ENCODE peak calls at places on chromosomes 16 and 17, in six cellular contexts. P is activated T-helper 1 cell treated with anti-CD3 and anti-CD28 coated beads, Interleukin-12 subunit alpha, Interleukin-12 subunit beta, Interleukin-2, Interleukin-4 antibody, amounts not matched to agents 30 ng/mL and 10 ng/mL and 1 ng/mL, durations not matched to agents 14 hours and 24 hours and 36 hours; V is left cardiac atrium; X is Ammon's horn; Y is EL; S is stimulated activated CD4-positive, alpha-beta T cell treated with anti-CD3 and anti-CD28 coated beads, Interleukin-15, amount 100 ng/mL, for 48 hours. B is an unnamed sample.

GRCh38 chr17:491086-492014 is 138.7 kb upstream of the RPH3AL start:
- DNase-seq in S (no peak), V (peak), P (no peak), Y (peak), X (no peak), B (peak)

GRCh38 chr17:46962374-46962790 is 16.7 kb downstream of the RPRML start:
- DNase-seq in X (no peak), S (no peak), V (no peak), Y (peak), P (no peak), B (peak)

GRCh38 chr17:47117386-47117785 is 71.7 kb downstream of the CDC27 start:
- DNase-seq in P (no peak), X (no peak), Y (no peak), S (no peak), V (no peak), B (no peak)

GRCh38 chr17:32516940-32517711 is 30.3 kb downstream of the CDK5R1 start:
- DNase-seq in V (no peak), Y (no peak), X (no peak), P (no peak), S (no peak), B (no peak)

GRCh38 chr16:87939562-87940423 is 3.5 kb upstream of the CA5A start:
- DNase-seq in P (no peak), Y (no peak), X (no peak), S (no peak), V (no peak), B (no peak)

GRCh38 chr17:62621223-62621622 is 6.2 kb upstream of the MRC2 start:
- DNase-seq in V (no peak), X (no peak), P (no peak), Y (no peak), S (no peak), B (no peak)

GRCh38 chr16:2250652-2251280 is 621 bp downstream of the ECI1 start:
- DNase-seq in V (no peak), P (peak), X (no peak), Y (peak), S (no peak), B (peak)

GRCh38 chr16:1863681-1864460 is 8.1 kb downstream of the MEIOB start:
- DNase-seq in P (no peak), X (peak), Y (peak), V (no peak), S (no peak), B (peak)

GRCh38 chr17:76383645-76384221 is 676 bp upstream of the SPHK1 start:
- DNase-seq in X (no peak), Y (peak), V (peak), S (no peak), P (peak), B (peak)

GRCh38 chr17:78147315-78147998 is 1.3 kb downstream of the C17orf99 start:
- DNase-seq in Y (no peak), V (no peak), P (no peak), X (no peak), S (no peak), B (no peak)

GRCh38 chr17:32971171-32971570 is 20.5 kb upstream of the SPACA3 start:
- DNase-seq in Y (peak), S (no peak), X (no peak), V (no peak), P (peak), B (peak)

GRCh38 chr16:56985288-56985961 is 3.9 kb upstream of the NLRC5 start:
- DNase-seq in Y (peak), P (no peak), V (peak), S (no peak), X (no peak), B (peak)

GRCh38 chr17:64270885-64271284 is 7.8 kb upstream of the TEX2 start:
- DNase-seq in S (no peak), P (no peak), Y (no peak), X (no peak), V (no peak), B (no peak)

GRCh38 chr16:30094541-30095165 is 1.4 kb downstream of the YPEL3 start:
- DNase-seq in X (no peak), V (no peak), P (no peak), S (no peak), Y (no peak), B (no peak)

GRCh38 chr16:85461814-85462404 is 151.2 kb upstream of the GSE1 start:
- DNase-seq in X (no peak), Y (peak), V (no peak), S (no peak), P (no peak), B (peak)

GRCh38 chr16:51937771-51938170 is 609.2 kb downstream of the TOX3 start:
- DNase-seq in P (no peak), S (no peak), Y (no peak), X (no peak), V (no peak), B (no peak)

GRCh38 chr17:58764373-58764772 is 8.7 kb downstream of the PPM1E start:
- DNase-seq in P (no peak), X (no peak), Y (no peak), S (no peak), V (no peak), B (no peak)

GRCh38 chr17:81646869-81647600 is 9.3 kb downstream of the PDE6G start:
- DNase-seq in P (no peak), X (no peak), Y (no peak), V (no peak), S (no peak), B (no peak)

GRCh38 chr16:4016648-4017047 is 99.6 kb downstream of the ADCY9 start:
- DNase-seq in V (no peak), P (no peak), Y (no peak), S (no peak), X (no peak), B (peak)

GRCh38 chr16:82031116-82032084 is 3.7 kb upstream of the HSD17B2 start:
- DNase-seq in P (no peak), X (peak), Y (peak), S (no peak), V (no peak), B (peak)

GRCh38 chr16:57846078-57846697 is 43.9 kb upstream of the KIFC3 start:
- DNase-seq in V (no peak), X (no peak), S (no peak), Y (no peak), P (no peak), B (no peak)

GRCh38 chr17:1861391-1862010 is 31.7 kb downstream of the RPA1 start:
- DNase-seq in S (no peak), V (no peak), P (no peak), Y (no peak), X (no peak), B (no peak)

GRCh38 chr17:77191266-77191665 is 50.5 kb downstream of the SEC14L1 start:
- DNase-seq in V (no peak), P (no peak), Y (no peak), S (no peak), X (no peak), B (no peak)

B was measured in AG10803.